ENCODE peak calls at places on chromosomes 1 and 21, in six cellular contexts. P is activated gamma-delta T cell treated with Interleukin-2 at 50 U/mL for 16 hours, E is left cardiac atrium, M is caudate nucleus, I is HAP-1, O is T-helper 17 cell. J is an unnamed sample.

GRCh38 chr1:83760211-83760978 is 238.5 kb downstream of the TTLL7 start:
- DNase-seq in P (no peak), M (no peak), O (no peak), I (no peak), E (no peak), J (peak)

GRCh38 chr21:35254752-35255138 is 205.6 kb upstream of the RUNX1 start:
- DNase-seq in O (no peak), E (no peak), M (no peak), I (no peak), P (no peak), J (no peak)

GRCh38 chr1:181251001-181251712 is 162.7 kb downstream of the IER5 start:
- DNase-seq in I (no peak), M (no peak), P (no peak), O (no peak), E (no peak), J (no peak)

GRCh38 chr1:218671573-218671972 is 326.4 kb downstream of the TGFB2 start:
- DNase-seq in O (no peak), P (no peak), I (no peak), E (no peak), M (no peak), J (no peak)

GRCh38 chr1:204564835-204565234 is 48.6 kb downstream of the MDM4 start:
- DNase-seq in E (no peak), P (no peak), O (no peak), I (no peak), M (no peak), J (peak)

GRCh38 chr21:32253215-32253641 is 25.6 kb downstream of the MIS18A start:
- DNase-seq in M (no peak), O (no peak), E (peak), I (no peak), P (no peak), J (no peak)

GRCh38 chr1:40338745-40339419 is 21.8 kb upstream of the COL9A2 start:
- DNase-seq in O (peak), M (peak), I (peak), E (peak), P (peak), J (peak)

GRCh38 chr1:30652151-30652915 is 71.1 kb downstream of the MATN1 start:
- DNase-seq in P (no peak), E (no peak), O (no peak), I (no peak), M (no peak), J (no peak)

GRCh38 chr21:16865612-16866011 is 647.2 kb upstream of the CXADR start:
- DNase-seq in E (no peak), O (no peak), P (no peak), M (no peak), I (no peak), J (no peak)

GRCh38 chr1:43423672-43424550 is 29.8 kb downstream of the HYI start:
- DNase-seq in M (no peak), O (no peak), E (no peak), I (no peak), P (no peak), J (no peak)

GRCh38 chr1:228366851-228367741 is 39.5 kb downstream of the TRIM11 start:
- DNase-seq in M (no peak), O (no peak), E (peak), P (no peak), I (no peak), J (no peak)

GRCh38 chr1:112633628-112634027 is 14.0 kb downstream of the CAPZA1 start:
- DNase-seq in E (no peak), M (no peak), O (no peak), P (no peak), I (no peak), J (peak)

GRCh38 chr1:59703226-59703917 is 111.4 kb upstream of the HOOK1 start:
- DNase-seq in O (no peak), M (no peak), P (no peak), I (no peak), E (no peak), J (no peak)

GRCh38 chr1:89133747-89134146 is 7.8 kb upstream of the GBP2 start:
- DNase-seq in O (no peak), M (no peak), P (no peak), I (no peak), E (no peak), J (no peak)

GRCh38 chr1:207454046-207454964 is at the start of gene CR2:
- DNase-seq in M (no peak), O (peak), I (no peak), E (peak), P (peak), J (no peak)

GRCh38 chr1:236287757-236288619 is 6.2 kb upstream of the ERO1B start:
- DNase-seq in O (no peak), P (no peak), M (no peak), E (no peak), I (peak), J (no peak)

GRCh38 chr1:93776728-93777127 is 95.1 kb upstream of the BCAR3 start:
- DNase-seq in M (no peak), O (no peak), P (no peak), I (no peak), E (no peak), J (no peak)

GRCh38 chr1:29444081-29444715 is 207.9 kb downstream of the PTPRU start:
- DNase-seq in O (no peak), E (no peak), I (no peak), M (no peak), P (no peak), J (no peak)

GRCh38 chr1:240611619-240612490 is at the start of gene GREM2:
- DNase-seq in I (peak), O (peak), E (peak), M (peak), P (peak), J (peak)

GRCh38 chr1:152189657-152190442 is 30.8 kb upstream of the RPTN start:
- DNase-seq in I (peak), M (no peak), O (peak), E (peak), P (peak), J (peak)